ENCODE peak calls at places on chromosomes 16 and 17, in eight cellular contexts. One of them, this sample, is unnamed.

GRCh38 chr17:52276609-52277008 is 118.1 kb upstream of the CA10 start:
- DNase-seq in keratinocyte: no peak
- DNase-seq in NCI-H82: peak
- DNase-seq in NCI-H1930: no peak
- DNase-seq in EL: no peak
- DNase-seq in fibroblast of the aortic adventitia: no peak
- DNase-seq in activated CD8-positive, alpha-beta T cell treated with anti-CD3 and anti-CD28 coated beads, Interleukin-2, amount 10 ng/mL, durations not matched to agents 7 days and 5 days: no peak
- DNase-seq in NCI-H510A treated with DMSO at 0.1 percent for 48 hours: no peak
- DNase-seq in this sample: no peak

GRCh38 chr16:4548124-4548523 is 8.0 kb upstream of the C16orf96 start:
- DNase-seq in keratinocyte: no peak
- DNase-seq in NCI-H82: no peak
- DNase-seq in NCI-H1930: no peak
- DNase-seq in EL: no peak
- DNase-seq in fibroblast of the aortic adventitia: no peak
- DNase-seq in activated CD8-positive, alpha-beta T cell treated with anti-CD3 and anti-CD28 coated beads, Interleukin-2, amount 10 ng/mL, durations not matched to agents 7 days and 5 days: no peak
- DNase-seq in NCI-H510A treated with DMSO at 0.1 percent for 48 hours: no peak
- DNase-seq in this sample: no peak

GRCh38 chr17:63387941-63388340 is 58.2 kb downstream of the CYB561 start:
- DNase-seq in keratinocyte: no peak
- DNase-seq in NCI-H82: no peak
- DNase-seq in NCI-H1930: no peak
- DNase-seq in EL: no peak
- DNase-seq in fibroblast of the aortic adventitia: peak
- DNase-seq in activated CD8-positive, alpha-beta T cell treated with anti-CD3 and anti-CD28 coated beads, Interleukin-2, amount 10 ng/mL, durations not matched to agents 7 days and 5 days: no peak
- DNase-seq in NCI-H510A treated with DMSO at 0.1 percent for 48 hours: no peak
- DNase-seq in this sample: no peak

GRCh38 chr17:7173687-7174602 is 5.2 kb downstream of the ASGR1 start:
- DNase-seq in keratinocyte: no peak
- DNase-seq in NCI-H82: peak
- DNase-seq in NCI-H1930: no peak
- DNase-seq in EL: no peak
- DNase-seq in fibroblast of the aortic adventitia: no peak
- DNase-seq in activated CD8-positive, alpha-beta T cell treated with anti-CD3 and anti-CD28 coated beads, Interleukin-2, amount 10 ng/mL, durations not matched to agents 7 days and 5 days: peak
- DNase-seq in NCI-H510A treated with DMSO at 0.1 percent for 48 hours: no peak
- DNase-seq in this sample: no peak

GRCh38 chr16:678858-679807 is 1.1 kb upstream of the STUB1 start:
- DNase-seq in keratinocyte: no peak
- DNase-seq in NCI-H82: peak
- DNase-seq in NCI-H1930: peak
- DNase-seq in EL: peak
- DNase-seq in fibroblast of the aortic adventitia: peak
- DNase-seq in activated CD8-positive, alpha-beta T cell treated with anti-CD3 and anti-CD28 coated beads, Interleukin-2, amount 10 ng/mL, durations not matched to agents 7 days and 5 days: peak
- DNase-seq in NCI-H510A treated with DMSO at 0.1 percent for 48 hours: no peak
- DNase-seq in this sample: peak

GRCh38 chr17:21285164-21286065 is 904 bp downstream of the MAP2K3 start:
- DNase-seq in keratinocyte: no peak
- DNase-seq in NCI-H82: no peak
- DNase-seq in NCI-H1930: no peak
- DNase-seq in EL: peak
- DNase-seq in fibroblast of the aortic adventitia: peak
- DNase-seq in activated CD8-positive, alpha-beta T cell treated with anti-CD3 and anti-CD28 coated beads, Interleukin-2, amount 10 ng/mL, durations not matched to agents 7 days and 5 days: peak
- DNase-seq in NCI-H510A treated with DMSO at 0.1 percent for 48 hours: peak
- DNase-seq in this sample: no peak

GRCh38 chr16:27677300-27677699 is 127.4 kb downstream of the KATNIP start:
- DNase-seq in keratinocyte: no peak
- DNase-seq in NCI-H82: peak
- DNase-seq in NCI-H1930: no peak
- DNase-seq in EL: no peak
- DNase-seq in fibroblast of the aortic adventitia: peak
- DNase-seq in activated CD8-positive, alpha-beta T cell treated with anti-CD3 and anti-CD28 coated beads, Interleukin-2, amount 10 ng/mL, durations not matched to agents 7 days and 5 days: no peak
- DNase-seq in NCI-H510A treated with DMSO at 0.1 percent for 48 hours: no peak
- DNase-seq in this sample: no peak

GRCh38 chr16:65214196-65214595 is 92.3 kb upstream of the CDH11 start:
- DNase-seq in keratinocyte: no peak
- DNase-seq in NCI-H82: no peak
- DNase-seq in NCI-H1930: no peak
- DNase-seq in EL: peak
- DNase-seq in fibroblast of the aortic adventitia: no peak
- DNase-seq in activated CD8-positive, alpha-beta T cell treated with anti-CD3 and anti-CD28 coated beads, Interleukin-2, amount 10 ng/mL, durations not matched to agents 7 days and 5 days: no peak
- DNase-seq in NCI-H510A treated with DMSO at 0.1 percent for 48 hours: no peak
- DNase-seq in this sample: no peak

GRCh38 chr17:76382305-76382802 is 2.1 kb upstream of the SPHK1 start:
- DNase-seq in keratinocyte: no peak
- DNase-seq in NCI-H82: no peak
- DNase-seq in NCI-H1930: no peak
- DNase-seq in EL: peak
- DNase-seq in fibroblast of the aortic adventitia: no peak
- DNase-seq in activated CD8-positive, alpha-beta T cell treated with anti-CD3 and anti-CD28 coated beads, Interleukin-2, amount 10 ng/mL, durations not matched to agents 7 days and 5 days: no peak
- DNase-seq in NCI-H510A treated with DMSO at 0.1 percent for 48 hours: no peak
- DNase-seq in this sample: no peak

GRCh38 chr17:81084691-81085419 is 49.9 kb downstream of the BAIAP2 start:
- DNase-seq in keratinocyte: no peak
- DNase-seq in NCI-H82: no peak
- DNase-seq in NCI-H1930: no peak
- DNase-seq in EL: no peak
- DNase-seq in fibroblast of the aortic adventitia: no peak
- DNase-seq in activated CD8-positive, alpha-beta T cell treated with anti-CD3 and anti-CD28 coated beads, Interleukin-2, amount 10 ng/mL, durations not matched to agents 7 days and 5 days: no peak
- DNase-seq in NCI-H510A treated with DMSO at 0.1 percent for 48 hours: no peak
- DNase-seq in this sample: no peak

GRCh38 chr16:19896951-19897350 is 12.3 kb upstream of the GPRC5B start:
- DNase-seq in keratinocyte: no peak
- DNase-seq in NCI-H82: no peak
- DNase-seq in NCI-H1930: no peak
- DNase-seq in EL: no peak
- DNase-seq in fibroblast of the aortic adventitia: no peak
- DNase-seq in activated CD8-positive, alpha-beta T cell treated with anti-CD3 and anti-CD28 coated beads, Interleukin-2, amount 10 ng/mL, durations not matched to agents 7 days and 5 days: no peak
- DNase-seq in NCI-H510A treated with DMSO at 0.1 percent for 48 hours: no peak
- DNase-seq in this sample: no peak

GRCh38 chr16:77169650-77170236 is 21.2 kb upstream of the MON1B start:
- DNase-seq in keratinocyte: no peak
- DNase-seq in NCI-H82: peak
- DNase-seq in NCI-H1930: peak
- DNase-seq in EL: peak
- DNase-seq in fibroblast of the aortic adventitia: peak
- DNase-seq in activated CD8-positive, alpha-beta T cell treated with anti-CD3 and anti-CD28 coated beads, Interleukin-2, amount 10 ng/mL, durations not matched to agents 7 days and 5 days: peak
- DNase-seq in NCI-H510A treated with DMSO at 0.1 percent for 48 hours: peak
- DNase-seq in this sample: no peak

GRCh38 chr16:9909072-9909471 is 273.2 kb downstream of the GRIN2A start:
- DNase-seq in keratinocyte: no peak
- DNase-seq in NCI-H82: no peak
- DNase-seq in NCI-H1930: no peak
- DNase-seq in EL: peak
- DNase-seq in fibroblast of the aortic adventitia: no peak
- DNase-seq in activated CD8-positive, alpha-beta T cell treated with anti-CD3 and anti-CD28 coated beads, Interleukin-2, amount 10 ng/mL, durations not matched to agents 7 days and 5 days: no peak
- DNase-seq in NCI-H510A treated with DMSO at 0.1 percent for 48 hours: no peak
- DNase-seq in this sample: no peak

GRCh38 chr17:2871720-2872119 is 75.5 kb downstream of the RAP1GAP2 start:
- DNase-seq in keratinocyte: no peak
- DNase-seq in NCI-H82: no peak
- DNase-seq in NCI-H1930: no peak
- DNase-seq in EL: no peak
- DNase-seq in fibroblast of the aortic adventitia: no peak
- DNase-seq in activated CD8-positive, alpha-beta T cell treated with anti-CD3 and anti-CD28 coated beads, Interleukin-2, amount 10 ng/mL, durations not matched to agents 7 days and 5 days: no peak
- DNase-seq in NCI-H510A treated with DMSO at 0.1 percent for 48 hours: no peak
- DNase-seq in this sample: no peak

GRCh38 chr17:80732268-80732667 is 187.6 kb downstream of the RPTOR start:
- DNase-seq in keratinocyte: no peak
- DNase-seq in NCI-H82: peak
- DNase-seq in NCI-H1930: no peak
- DNase-seq in EL: peak
- DNase-seq in fibroblast of the aortic adventitia: peak
- DNase-seq in activated CD8-positive, alpha-beta T cell treated with anti-CD3 and anti-CD28 coated beads, Interleukin-2, amount 10 ng/mL, durations not matched to agents 7 days and 5 days: no peak
- DNase-seq in NCI-H510A treated with DMSO at 0.1 percent for 48 hours: no peak
- DNase-seq in this sample: no peak

GRCh38 chr16:11627822-11628457 is 40.3 kb upstream of the SNN start:
- DNase-seq in keratinocyte: peak
- DNase-seq in NCI-H82: no peak
- DNase-seq in NCI-H1930: no peak
- DNase-seq in EL: peak
- DNase-seq in fibroblast of the aortic adventitia: peak
- DNase-seq in activated CD8-positive, alpha-beta T cell treated with anti-CD3 and anti-CD28 coated beads, Interleukin-2, amount 10 ng/mL, durations not matched to agents 7 days and 5 days: no peak
- DNase-seq in NCI-H510A treated with DMSO at 0.1 percent for 48 hours: no peak
- DNase-seq in this sample: no peak

GRCh38 chr17:35906559-35907265 is 23.9 kb downstream of the RDM1 start:
- DNase-seq in keratinocyte: no peak
- DNase-seq in NCI-H82: no peak
- DNase-seq in NCI-H1930: no peak
- DNase-seq in EL: peak
- DNase-seq in fibroblast of the aortic adventitia: peak
- DNase-seq in activated CD8-positive, alpha-beta T cell treated with anti-CD3 and anti-CD28 coated beads, Interleukin-2, amount 10 ng/mL, durations not matched to agents 7 days and 5 days: no peak
- DNase-seq in NCI-H510A treated with DMSO at 0.1 percent for 48 hours: no peak
- DNase-seq in this sample: no peak

GRCh38 chr16:51383909-51384308 is 232.8 kb upstream of the SALL1 start:
- DNase-seq in keratinocyte: no peak
- DNase-seq in NCI-H82: no peak
- DNase-seq in NCI-H1930: no peak
- DNase-seq in EL: no peak
- DNase-seq in fibroblast of the aortic adventitia: no peak
- DNase-seq in activated CD8-positive, alpha-beta T cell treated with anti-CD3 and anti-CD28 coated beads, Interleukin-2, amount 10 ng/mL, durations not matched to agents 7 days and 5 days: no peak
- DNase-seq in NCI-H510A treated with DMSO at 0.1 percent for 48 hours: peak
- DNase-seq in this sample: no peak

GRCh38 chr17:76561799-76562268 is 22.0 kb downstream of the PRCD start:
- DNase-seq in keratinocyte: no peak
- DNase-seq in NCI-H82: no peak
- DNase-seq in NCI-H1930: no peak
- DNase-seq in EL: peak
- DNase-seq in fibroblast of the aortic adventitia: peak
- DNase-seq in activated CD8-positive, alpha-beta T cell treated with anti-CD3 and anti-CD28 coated beads, Interleukin-2, amount 10 ng/mL, durations not matched to agents 7 days and 5 days: no peak
- DNase-seq in NCI-H510A treated with DMSO at 0.1 percent for 48 hours: no peak
- DNase-seq in this sample: no peak

GRCh38 chr16:10597184-10597583 is 16.8 kb upstream of the EMP2 start:
- DNase-seq in keratinocyte: no peak
- DNase-seq in NCI-H82: no peak
- DNase-seq in NCI-H1930: no peak
- DNase-seq in EL: no peak
- DNase-seq in fibroblast of the aortic adventitia: no peak
- DNase-seq in activated CD8-positive, alpha-beta T cell treated with anti-CD3 and anti-CD28 coated beads, Interleukin-2, amount 10 ng/mL, durations not matched to agents 7 days and 5 days: no peak
- DNase-seq in NCI-H510A treated with DMSO at 0.1 percent for 48 hours: no peak
- DNase-seq in this sample: no peak

GRCh38 chr17:53627511-53627910 is 195.2 kb upstream of the KIF2B start:
- DNase-seq in keratinocyte: no peak
- DNase-seq in NCI-H82: no peak
- DNase-seq in NCI-H1930: no peak
- DNase-seq in EL: peak
- DNase-seq in fibroblast of the aortic adventitia: peak
- DNase-seq in activated CD8-positive, alpha-beta T cell treated with anti-CD3 and anti-CD28 coated beads, Interleukin-2, amount 10 ng/mL, durations not matched to agents 7 days and 5 days: no peak
- DNase-seq in NCI-H510A treated with DMSO at 0.1 percent for 48 hours: no peak
- DNase-seq in this sample: no peak

GRCh38 chr16:47057631-47057996 is 84.1 kb upstream of the DNAJA2 start:
- DNase-seq in keratinocyte: no peak
- DNase-seq in NCI-H82: no peak
- DNase-seq in NCI-H1930: no peak
- DNase-seq in EL: no peak
- DNase-seq in fibroblast of the aortic adventitia: no peak
- DNase-seq in activated CD8-positive, alpha-beta T cell treated with anti-CD3 and anti-CD28 coated beads, Interleukin-2, amount 10 ng/mL, durations not matched to agents 7 days and 5 days: no peak
- DNase-seq in NCI-H510A treated with DMSO at 0.1 percent for 48 hours: no peak
- DNase-seq in this sample: no peak

GRCh38 chr17:9139695-9140094 is 118.4 kb downstream of the NTN1 start:
- DNase-seq in keratinocyte: no peak
- DNase-seq in NCI-H82: no peak
- DNase-seq in NCI-H1930: no peak
- DNase-seq in EL: no peak
- DNase-seq in fibroblast of the aortic adventitia: no peak
- DNase-seq in activated CD8-positive, alpha-beta T cell treated with anti-CD3 and anti-CD28 coated beads, Interleukin-2, amount 10 ng/mL, durations not matched to agents 7 days and 5 days: no peak
- DNase-seq in NCI-H510A treated with DMSO at 0.1 percent for 48 hours: no peak
- DNase-seq in this sample: no peak

GRCh38 chr16:84992700-84993075 is 18.6 kb downstream of the ZDHHC7 start:
- DNase-seq in keratinocyte: no peak
- DNase-seq in NCI-H82: no peak
- DNase-seq in NCI-H1930: no peak
- DNase-seq in EL: no peak
- DNase-seq in fibroblast of the aortic adventitia: peak
- DNase-seq in activated CD8-positive, alpha-beta T cell treated with anti-CD3 and anti-CD28 coated beads, Interleukin-2, amount 10 ng/mL, durations not matched to agents 7 days and 5 days: no peak
- DNase-seq in NCI-H510A treated with DMSO at 0.1 percent for 48 hours: no peak
- DNase-seq in this sample: no peak

This sample was measured in NCI-H187 treated with DMSO at 0.1 percent for 48 hours.